ENCODE peak calls at places on chromosomes 6 and 20, in eight cellular contexts. One of them, this sample, is unnamed. For H3K36me3, the result is how much of the 10 kb centered on the place peaks cover.

GRCh38 chr20:24755411-24755922 is 193.6 kb upstream of the CST7 start:
- DNase-seq in neural progenitor cell: peak
- DNase-seq in neuronal stem cell: no peak
- DNase-seq in GM23248: no peak
- DNase-seq in IMR-90: no peak
- DNase-seq in GM12878: no peak
- DNase-seq in H1: no peak
- DNase-seq in SK-N-SH: no peak
- DNase-seq in this sample: no peak

GRCh38 chr6:104930939-104931338 is 26.0 kb upstream of the LIN28B start:
- DNase-seq in neural progenitor cell: no peak
- DNase-seq in neuronal stem cell: no peak
- DNase-seq in GM23248: no peak
- DNase-seq in IMR-90: no peak
- DNase-seq in GM12878: no peak
- DNase-seq in H1: no peak
- DNase-seq in SK-N-SH: no peak
- DNase-seq in this sample: no peak

GRCh38 chr6:9083108-9083507 is 647.8 kb upstream of the SLC35B3 start:
- DNase-seq in neural progenitor cell: no peak
- DNase-seq in neuronal stem cell: no peak
- DNase-seq in GM23248: no peak
- DNase-seq in IMR-90: no peak
- DNase-seq in GM12878: no peak
- DNase-seq in H1: no peak
- DNase-seq in SK-N-SH: no peak
- DNase-seq in this sample: no peak

GRCh38 chr20:37902504-37903313 is at the start of gene VSTM2L:
- DNase-seq in neural progenitor cell: peak
- DNase-seq in neuronal stem cell: no peak
- DNase-seq in GM23248: peak
- DNase-seq in IMR-90: peak
- DNase-seq in GM12878: no peak
- DNase-seq in H1: no peak
- DNase-seq in SK-N-SH: peak
- DNase-seq in this sample: no peak

GRCh38 chr20:52251137-52251700 is 59.6 kb upstream of the ZFP64 start:
- DNase-seq in neural progenitor cell: no peak
- DNase-seq in neuronal stem cell: no peak
- DNase-seq in GM23248: no peak
- DNase-seq in IMR-90: no peak
- DNase-seq in GM12878: no peak
- DNase-seq in H1: no peak
- DNase-seq in SK-N-SH: no peak
- DNase-seq in this sample: no peak

GRCh38 chr6:118980063-118980462 is 45.1 kb upstream of the MCM9 start:
- DNase-seq in neural progenitor cell: no peak
- DNase-seq in neuronal stem cell: no peak
- DNase-seq in GM23248: peak
- DNase-seq in IMR-90: peak
- DNase-seq in GM12878: no peak
- DNase-seq in H1: no peak
- DNase-seq in SK-N-SH: no peak
- DNase-seq in this sample: no peak

GRCh38 chr6:43932259-43932900 is 162.4 kb downstream of the VEGFA start:
- DNase-seq in neural progenitor cell: no peak
- DNase-seq in neuronal stem cell: no peak
- DNase-seq in GM23248: no peak
- DNase-seq in IMR-90: no peak
- DNase-seq in GM12878: no peak
- DNase-seq in H1: no peak
- DNase-seq in SK-N-SH: peak
- DNase-seq in this sample: no peak

GRCh38 chr20:4657096-4657495 is 64.6 kb upstream of the PRND start:
- DNase-seq in neural progenitor cell: no peak
- DNase-seq in neuronal stem cell: no peak
- DNase-seq in GM23248: no peak
- DNase-seq in IMR-90: no peak
- DNase-seq in GM12878: no peak
- DNase-seq in H1: no peak
- DNase-seq in SK-N-SH: no peak
- DNase-seq in this sample: no peak

GRCh38 chr20:48384147-48384818 is 443.5 kb downstream of the PREX1 start:
- DNase-seq in neural progenitor cell: no peak
- DNase-seq in neuronal stem cell: no peak
- DNase-seq in GM23248: peak
- DNase-seq in IMR-90: no peak
- DNase-seq in GM12878: no peak
- DNase-seq in H1: no peak
- DNase-seq in SK-N-SH: peak
- DNase-seq in this sample: peak

GRCh38 chr6:148521586-148521985 is 178.9 kb downstream of the SASH1 start:
- DNase-seq in neural progenitor cell: no peak
- DNase-seq in neuronal stem cell: no peak
- DNase-seq in GM23248: peak
- DNase-seq in IMR-90: peak
- DNase-seq in GM12878: no peak
- DNase-seq in H1: no peak
- DNase-seq in SK-N-SH: no peak
- DNase-seq in this sample: no peak

GRCh38 chr6:35214869-35215664 is 1.3 kb downstream of the SCUBE3 start:
- DNase-seq in neural progenitor cell: peak
- DNase-seq in neuronal stem cell: no peak
- DNase-seq in GM23248: peak
- DNase-seq in IMR-90: peak
- DNase-seq in GM12878: no peak
- DNase-seq in H1: no peak
- DNase-seq in SK-N-SH: peak
- DNase-seq in this sample: no peak

GRCh38 chr20:19934792-19935491 is 82.2 kb upstream of the NAA20 start:
- DNase-seq in neural progenitor cell: no peak
- DNase-seq in neuronal stem cell: no peak
- DNase-seq in GM23248: no peak
- DNase-seq in IMR-90: no peak
- DNase-seq in GM12878: no peak
- DNase-seq in H1: no peak
- DNase-seq in SK-N-SH: no peak
- DNase-seq in this sample: no peak

GRCh38 chr20:50431066-50431450 is 79.1 kb upstream of the PTPN1 start:
- DNase-seq in neural progenitor cell: no peak
- DNase-seq in neuronal stem cell: no peak
- DNase-seq in GM23248: no peak
- DNase-seq in IMR-90: no peak
- DNase-seq in GM12878: no peak
- DNase-seq in H1: no peak
- DNase-seq in SK-N-SH: no peak
- DNase-seq in this sample: no peak

GRCh38 chr20:25408170-25408547 is 686 bp downstream of the GINS1 start:
- DNase-seq in neural progenitor cell: no peak
- DNase-seq in neuronal stem cell: no peak
- DNase-seq in GM23248: no peak
- DNase-seq in IMR-90: no peak
- DNase-seq in GM12878: no peak
- DNase-seq in H1: no peak
- DNase-seq in SK-N-SH: peak
- DNase-seq in this sample: no peak

GRCh38 chr20:34988176-34988540 is 32.5 kb downstream of the MYH7B start:
- DNase-seq in neural progenitor cell: no peak
- DNase-seq in neuronal stem cell: no peak
- DNase-seq in GM23248: no peak
- DNase-seq in IMR-90: peak
- DNase-seq in GM12878: no peak
- DNase-seq in H1: no peak
- DNase-seq in SK-N-SH: no peak
- DNase-seq in this sample: no peak

GRCh38 chr6:14844411-14844810 is 401.5 kb upstream of the JARID2 start:
- DNase-seq in neural progenitor cell: no peak
- DNase-seq in neuronal stem cell: no peak
- DNase-seq in GM23248: no peak
- DNase-seq in IMR-90: no peak
- DNase-seq in GM12878: no peak
- DNase-seq in H1: no peak
- DNase-seq in SK-N-SH: no peak
- DNase-seq in this sample: no peak
- H3K4me2 ChIP-seq in neural progenitor cell: no peak
- H3K4me2 ChIP-seq in neuronal stem cell: no peak
- H3K4me2 ChIP-seq in GM23248: no peak
- H3K4me2 ChIP-seq in IMR-90: no peak
- H3K4me2 ChIP-seq in GM12878: no peak
- H3K4me2 ChIP-seq in H1: no peak
- H3K4me2 ChIP-seq in SK-N-SH: no peak
- H3K4me2 ChIP-seq in this sample: no peak

GRCh38 chr20:10673831-10674683 is at the start of gene JAG1:
- DNase-seq in neural progenitor cell: peak
- DNase-seq in neuronal stem cell: peak
- DNase-seq in GM23248: peak
- DNase-seq in IMR-90: peak
- DNase-seq in GM12878: peak
- DNase-seq in H1: peak
- DNase-seq in SK-N-SH: peak
- DNase-seq in this sample: no peak
- H2AFZ ChIP-seq in neural progenitor cell: peak
- H2AFZ ChIP-seq in neuronal stem cell: peak
- H2AFZ ChIP-seq in GM23248: peak
- H2AFZ ChIP-seq in IMR-90: peak
- H2AFZ ChIP-seq in GM12878: peak
- H2AFZ ChIP-seq in H1: peak
- H2AFZ ChIP-seq in SK-N-SH: peak
- H2AFZ ChIP-seq in this sample: no peak

GRCh38 chr6:167917755-167918154 is 79.7 kb upstream of the KIF25 start:
- DNase-seq in neural progenitor cell: no peak
- DNase-seq in neuronal stem cell: no peak
- DNase-seq in GM23248: no peak
- DNase-seq in IMR-90: no peak
- DNase-seq in GM12878: no peak
- DNase-seq in H1: no peak
- DNase-seq in SK-N-SH: no peak
- DNase-seq in this sample: no peak

GRCh38 chr6:167913699-167914098 is 83.8 kb upstream of the KIF25 start:
- DNase-seq in neural progenitor cell: no peak
- DNase-seq in neuronal stem cell: no peak
- DNase-seq in GM23248: no peak
- DNase-seq in IMR-90: no peak
- DNase-seq in GM12878: no peak
- DNase-seq in H1: no peak
- DNase-seq in SK-N-SH: peak
- DNase-seq in this sample: no peak

GRCh38 chr6:167918507-167919278 is 78.8 kb upstream of the KIF25 start:
- DNase-seq in neural progenitor cell: no peak
- DNase-seq in neuronal stem cell: no peak
- DNase-seq in GM23248: no peak
- DNase-seq in IMR-90: no peak
- DNase-seq in GM12878: no peak
- DNase-seq in H1: no peak
- DNase-seq in SK-N-SH: no peak
- DNase-seq in this sample: no peak

GRCh38 chr6:167912494-167912893 is 85.0 kb upstream of the KIF25 start:
- DNase-seq in neural progenitor cell: no peak
- DNase-seq in neuronal stem cell: no peak
- DNase-seq in GM23248: no peak
- DNase-seq in IMR-90: no peak
- DNase-seq in GM12878: no peak
- DNase-seq in H1: no peak
- DNase-seq in SK-N-SH: no peak
- DNase-seq in this sample: no peak

DNA sequence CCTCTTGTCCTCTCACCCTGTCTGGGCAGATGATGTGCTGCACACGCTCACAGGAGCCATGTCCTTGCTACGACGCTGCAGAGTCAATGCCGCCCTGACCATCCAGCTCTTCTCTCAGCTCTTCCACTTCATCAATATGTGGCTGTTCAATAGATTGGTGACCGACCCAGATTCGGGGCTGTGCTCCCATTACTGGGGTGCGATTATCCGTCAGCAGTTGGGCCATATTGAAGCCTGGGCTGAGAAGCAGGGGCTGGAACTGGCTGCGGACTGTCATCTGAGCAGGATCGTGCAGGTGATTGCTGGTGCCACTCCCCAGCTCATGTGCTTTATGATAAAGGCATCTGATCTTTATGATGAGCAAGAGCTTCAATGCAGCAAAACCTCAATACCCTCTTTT is 82.3 kb upstream of the KIF25 start:
- DNase-seq in neural progenitor cell: no peak
- DNase-seq in neuronal stem cell: no peak
- DNase-seq in GM23248: no peak
- DNase-seq in IMR-90: no peak
- DNase-seq in GM12878: no peak
- DNase-seq in H1: no peak
- DNase-seq in SK-N-SH: no peak
- DNase-seq in this sample: no peak
- H3K36me3 ChIP-seq in neural progenitor cell: under half
- H3K36me3 ChIP-seq in neuronal stem cell: half or more
- H3K36me3 ChIP-seq in GM23248: under half
- H3K36me3 ChIP-seq in IMR-90: under half
- H3K36me3 ChIP-seq in GM12878: under half
- H3K36me3 ChIP-seq in H1: under half
- H3K36me3 ChIP-seq in SK-N-SH: under half
- H3K36me3 ChIP-seq in this sample: under half

DNA sequence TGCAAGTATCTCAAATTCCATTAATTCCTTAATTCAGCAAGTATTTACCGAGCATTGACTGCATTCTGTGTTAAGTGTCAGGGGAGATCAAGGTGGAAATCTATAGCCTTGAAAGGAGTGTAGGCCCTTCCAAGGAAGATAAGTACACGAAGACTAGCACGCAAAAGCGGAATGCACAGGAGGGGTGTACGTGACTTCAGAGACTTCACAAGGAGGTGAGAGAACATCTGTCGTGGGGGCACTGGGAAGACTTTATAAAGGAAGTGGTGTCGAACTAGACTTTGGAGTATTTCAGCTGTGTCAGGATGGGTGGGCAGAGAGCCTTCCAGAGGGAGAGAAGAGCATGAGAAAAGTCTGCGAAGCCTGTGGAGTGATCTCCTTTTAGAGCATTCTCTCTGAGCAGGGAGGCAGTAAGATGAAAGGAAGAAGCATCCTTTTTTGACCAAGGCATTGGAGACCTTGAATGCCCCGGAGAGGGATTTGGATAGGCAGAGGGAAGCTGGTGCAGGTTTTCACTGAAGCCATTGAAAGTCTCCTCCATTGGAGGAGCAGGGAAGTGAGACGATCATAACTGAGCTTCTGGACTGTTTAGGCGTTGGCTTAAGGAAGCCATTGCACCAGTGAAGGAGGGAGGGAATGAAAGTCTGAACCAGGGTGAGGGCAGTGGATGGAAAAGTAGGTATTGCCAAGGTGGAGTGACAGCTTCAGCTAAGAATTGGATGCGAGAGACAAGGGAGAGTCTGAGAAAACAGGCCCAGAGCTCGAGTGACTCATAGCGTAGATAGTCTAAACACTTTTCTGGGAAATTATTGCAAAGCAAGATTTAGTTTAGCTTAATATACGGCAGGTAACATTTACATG is 4.3 kb downstream of the DSP start:
- DNase-seq in neural progenitor cell: no peak
- DNase-seq in neuronal stem cell: no peak
- DNase-seq in GM23248: peak
- DNase-seq in IMR-90: peak
- DNase-seq in GM12878: no peak
- DNase-seq in H1: no peak
- DNase-seq in SK-N-SH: no peak
- DNase-seq in this sample: no peak
- H3K4me2 ChIP-seq in neural progenitor cell: peak
- H3K4me2 ChIP-seq in neuronal stem cell: no peak
- H3K4me2 ChIP-seq in GM23248: peak
- H3K4me2 ChIP-seq in IMR-90: peak
- H3K4me2 ChIP-seq in GM12878: no peak
- H3K4me2 ChIP-seq in H1: no peak
- H3K4me2 ChIP-seq in SK-N-SH: no peak
- H3K4me2 ChIP-seq in this sample: no peak